ENCODE peak calls at places on chromosomes 1 and 21, in six cellular contexts. One of them, this sample, is unnamed.

GRCh38 chr1:1128454-1129139 is 12.7 kb upstream of the C1orf159 start:
- DNase-seq in stomach: peak; percentile 82
- DNase-seq in endothelial cell: no peak
- DNase-seq in fibroblast of mammary gland: no peak
- DNase-seq in glutamatergic neuron: no peak
- DNase-seq in Calu3: peak; percentile 30
- DNase-seq in this sample: no peak

GRCh38 chr21:21045538-21045937 is 47.3 kb downstream of the NCAM2 start:
- DNase-seq in endothelial cell: no peak
- DNase-seq in stomach: no peak
- DNase-seq in Calu3: no peak
- DNase-seq in fibroblast of mammary gland: peak; percentile 42
- DNase-seq in glutamatergic neuron: no peak
- DNase-seq in this sample: no peak

GRCh38 chr1:156813750-156814570 is 2.7 kb downstream of the SH2D2A start:
- DNase-seq in endothelial cell: peak; percentile 64
- DNase-seq in stomach: peak; percentile 72
- DNase-seq in glutamatergic neuron: peak; percentile 70
- DNase-seq in fibroblast of mammary gland: peak; percentile 39
- DNase-seq in Calu3: peak; percentile 60
- DNase-seq in this sample: peak; percentile 85

GRCh38 chr1:159821171-159821867 is 5.4 kb upstream of the SLAMF8 start:
- DNase-seq in endothelial cell: peak; percentile 72
- DNase-seq in stomach: no peak
- DNase-seq in fibroblast of mammary gland: no peak
- DNase-seq in glutamatergic neuron: peak; percentile 78
- DNase-seq in Calu3: no peak
- DNase-seq in this sample: no peak

GRCh38 chr1:156391145-156391677 is 22.2 kb downstream of the RHBG start:
- DNase-seq in stomach: no peak
- DNase-seq in glutamatergic neuron: no peak
- DNase-seq in Calu3: no peak
- DNase-seq in fibroblast of mammary gland: no peak
- DNase-seq in endothelial cell: no peak
- DNase-seq in this sample: no peak

GRCh38 chr1:223695014-223695413 is 17.3 kb upstream of the CAPN2 start:
- DNase-seq in fibroblast of mammary gland: no peak
- DNase-seq in endothelial cell: no peak
- DNase-seq in glutamatergic neuron: no peak
- DNase-seq in Calu3: no peak
- DNase-seq in stomach: no peak
- DNase-seq in this sample: no peak

GRCh38 chr1:29282924-29283803 is 46.8 kb downstream of the PTPRU start:
- DNase-seq in stomach: no peak
- DNase-seq in endothelial cell: peak; percentile 86
- DNase-seq in fibroblast of mammary gland: peak; percentile 45
- DNase-seq in glutamatergic neuron: peak; percentile 46
- DNase-seq in Calu3: peak; percentile 18
- DNase-seq in this sample: peak; percentile 33

GRCh38 chr1:110370827-110371226 is 20.0 kb downstream of the SLC16A4 start:
- DNase-seq in stomach: no peak
- DNase-seq in fibroblast of mammary gland: peak; percentile 77
- DNase-seq in glutamatergic neuron: no peak
- DNase-seq in Calu3: no peak
- DNase-seq in endothelial cell: no peak
- DNase-seq in this sample: no peak

GRCh38 chr21:46150073-46150472 is 5.3 kb downstream of the FTCD start:
- DNase-seq in endothelial cell: no peak
- DNase-seq in stomach: no peak
- DNase-seq in fibroblast of mammary gland: no peak
- DNase-seq in glutamatergic neuron: peak; percentile 29
- DNase-seq in Calu3: no peak
- DNase-seq in this sample: no peak

GRCh38 chr1:48870596-48870995 is 93.9 kb upstream of the BEND5 start:
- DNase-seq in fibroblast of mammary gland: peak; percentile 44
- DNase-seq in stomach: no peak
- DNase-seq in Calu3: peak; percentile 32
- DNase-seq in endothelial cell: no peak
- DNase-seq in glutamatergic neuron: no peak
- DNase-seq in this sample: peak; percentile 47

GRCh38 chr1:241654019-241654418 is 1.9 kb downstream of the WDR64 start:
- DNase-seq in endothelial cell: no peak
- DNase-seq in Calu3: no peak
- DNase-seq in fibroblast of mammary gland: peak; percentile 24
- DNase-seq in stomach: no peak
- DNase-seq in glutamatergic neuron: no peak
- DNase-seq in this sample: no peak

GRCh38 chr1:93908394-93909145 is 660 bp downstream of the GCLM start:
- DNase-seq in fibroblast of mammary gland: no peak
- DNase-seq in endothelial cell: peak; percentile 22
- DNase-seq in stomach: peak; percentile 54
- DNase-seq in Calu3: peak; percentile 21
- DNase-seq in glutamatergic neuron: peak; percentile 32
- DNase-seq in this sample: peak; percentile 65

GRCh38 chr1:186541003-186541402 is 80.1 kb upstream of the PDC start:
- DNase-seq in glutamatergic neuron: no peak
- DNase-seq in stomach: no peak
- DNase-seq in endothelial cell: no peak
- DNase-seq in fibroblast of mammary gland: no peak
- DNase-seq in Calu3: no peak
- DNase-seq in this sample: no peak

GRCh38 chr21:15141236-15141970 is 76.6 kb upstream of the NRIP1 start:
- DNase-seq in glutamatergic neuron: no peak
- DNase-seq in Calu3: peak; percentile 79
- DNase-seq in endothelial cell: no peak
- DNase-seq in fibroblast of mammary gland: no peak
- DNase-seq in stomach: peak; percentile 88
- DNase-seq in this sample: no peak

GRCh38 chr1:15188678-15189077 is 35.1 kb downstream of the TMEM51 start:
- DNase-seq in stomach: no peak
- DNase-seq in endothelial cell: no peak
- DNase-seq in Calu3: no peak
- DNase-seq in glutamatergic neuron: no peak
- DNase-seq in fibroblast of mammary gland: no peak
- DNase-seq in this sample: no peak

GRCh38 chr1:175735144-175735543 is 8.3 kb downstream of the TNR start:
- DNase-seq in Calu3: no peak
- DNase-seq in glutamatergic neuron: no peak
- DNase-seq in stomach: no peak
- DNase-seq in fibroblast of mammary gland: no peak
- DNase-seq in endothelial cell: no peak
- DNase-seq in this sample: no peak

GRCh38 chr1:109819365-109819764 is 55.6 kb upstream of the EPS8L3 start:
- DNase-seq in glutamatergic neuron: no peak
- DNase-seq in stomach: no peak
- DNase-seq in fibroblast of mammary gland: no peak
- DNase-seq in endothelial cell: no peak
- DNase-seq in Calu3: no peak
- DNase-seq in this sample: no peak

GRCh38 chr1:25088180-25088701 is 144.1 kb downstream of the SYF2 start:
- DNase-seq in endothelial cell: no peak
- DNase-seq in glutamatergic neuron: no peak
- DNase-seq in fibroblast of mammary gland: no peak
- DNase-seq in Calu3: no peak
- DNase-seq in stomach: no peak
- DNase-seq in this sample: no peak

GRCh38 chr1:51622455-51622913 is 5.6 kb downstream of the OSBPL9 start:
- DNase-seq in fibroblast of mammary gland: peak; percentile 88
- DNase-seq in glutamatergic neuron: no peak
- DNase-seq in stomach: peak; percentile 35
- DNase-seq in Calu3: peak; percentile 69
- DNase-seq in endothelial cell: no peak
- DNase-seq in this sample: peak; percentile 42

GRCh38 chr1:63063367-63063766 is 259.0 kb upstream of the FOXD3 start:
- DNase-seq in endothelial cell: peak; percentile 17
- DNase-seq in fibroblast of mammary gland: no peak
- DNase-seq in stomach: no peak
- DNase-seq in glutamatergic neuron: no peak
- DNase-seq in Calu3: peak; percentile 14
- DNase-seq in this sample: peak; percentile 9

GRCh38 chr1:152398812-152399698 is 15.0 kb downstream of the CRNN start:
- DNase-seq in stomach: no peak
- DNase-seq in endothelial cell: peak; percentile 38
- DNase-seq in glutamatergic neuron: no peak
- DNase-seq in fibroblast of mammary gland: peak; percentile 10
- DNase-seq in Calu3: peak; percentile 58
- DNase-seq in this sample: peak; percentile 31

GRCh38 chr21:14243877-14244276 is 27.9 kb downstream of the RBM11 start:
- DNase-seq in stomach: no peak
- DNase-seq in glutamatergic neuron: no peak
- DNase-seq in fibroblast of mammary gland: no peak
- DNase-seq in endothelial cell: no peak
- DNase-seq in Calu3: no peak
- DNase-seq in this sample: no peak

GRCh38 chr1:33131191-33131590 is 50.2 kb downstream of the AZIN2 start:
- DNase-seq in Calu3: no peak
- DNase-seq in stomach: no peak
- DNase-seq in glutamatergic neuron: no peak
- DNase-seq in fibroblast of mammary gland: no peak
- DNase-seq in endothelial cell: no peak
- DNase-seq in this sample: no peak

GRCh38 chr1:228190182-228190581 is 17.7 kb upstream of the OBSCN start:
- DNase-seq in endothelial cell: no peak
- DNase-seq in glutamatergic neuron: no peak
- DNase-seq in stomach: no peak
- DNase-seq in fibroblast of mammary gland: no peak
- DNase-seq in Calu3: no peak
- DNase-seq in this sample: no peak

GRCh38 chr1:13766906-13767564 is 67.0 kb downstream of the PRDM2 start:
- DNase-seq in endothelial cell: no peak
- DNase-seq in fibroblast of mammary gland: peak; percentile 84
- DNase-seq in glutamatergic neuron: no peak
- DNase-seq in stomach: no peak
- DNase-seq in Calu3: no peak
- DNase-seq in this sample: no peak

GRCh38 chr1:170664283-170664827 is 424 bp downstream of the PRRX1 start:
- DNase-seq in fibroblast of mammary gland: no peak
- DNase-seq in endothelial cell: no peak
- DNase-seq in stomach: no peak
- DNase-seq in Calu3: peak; percentile 56
- DNase-seq in glutamatergic neuron: peak; percentile 39
- DNase-seq in this sample: no peak
- TF ChIP-seq CTCF in fibroblast of mammary gland: no peak
- TF ChIP-seq CTCF in endothelial cell: no peak
- TF ChIP-seq CTCF in stomach: no peak
- TF ChIP-seq CTCF in Calu3: no peak
- TF ChIP-seq CTCF in glutamatergic neuron: no peak
- TF ChIP-seq CTCF in this sample: no peak

GRCh38 chr1:45065083-45065482 is 53.0 kb downstream of the UROD start:
- DNase-seq in Calu3: no peak
- DNase-seq in fibroblast of mammary gland: no peak
- DNase-seq in endothelial cell: no peak
- DNase-seq in glutamatergic neuron: no peak
- DNase-seq in stomach: no peak
- DNase-seq in this sample: no peak
- TF ChIP-seq CTCF in Calu3: no peak
- TF ChIP-seq CTCF in fibroblast of mammary gland: no peak
- TF ChIP-seq CTCF in endothelial cell: no peak
- TF ChIP-seq CTCF in glutamatergic neuron: no peak
- TF ChIP-seq CTCF in stomach: no peak
- TF ChIP-seq CTCF in this sample: no peak

DNA sequence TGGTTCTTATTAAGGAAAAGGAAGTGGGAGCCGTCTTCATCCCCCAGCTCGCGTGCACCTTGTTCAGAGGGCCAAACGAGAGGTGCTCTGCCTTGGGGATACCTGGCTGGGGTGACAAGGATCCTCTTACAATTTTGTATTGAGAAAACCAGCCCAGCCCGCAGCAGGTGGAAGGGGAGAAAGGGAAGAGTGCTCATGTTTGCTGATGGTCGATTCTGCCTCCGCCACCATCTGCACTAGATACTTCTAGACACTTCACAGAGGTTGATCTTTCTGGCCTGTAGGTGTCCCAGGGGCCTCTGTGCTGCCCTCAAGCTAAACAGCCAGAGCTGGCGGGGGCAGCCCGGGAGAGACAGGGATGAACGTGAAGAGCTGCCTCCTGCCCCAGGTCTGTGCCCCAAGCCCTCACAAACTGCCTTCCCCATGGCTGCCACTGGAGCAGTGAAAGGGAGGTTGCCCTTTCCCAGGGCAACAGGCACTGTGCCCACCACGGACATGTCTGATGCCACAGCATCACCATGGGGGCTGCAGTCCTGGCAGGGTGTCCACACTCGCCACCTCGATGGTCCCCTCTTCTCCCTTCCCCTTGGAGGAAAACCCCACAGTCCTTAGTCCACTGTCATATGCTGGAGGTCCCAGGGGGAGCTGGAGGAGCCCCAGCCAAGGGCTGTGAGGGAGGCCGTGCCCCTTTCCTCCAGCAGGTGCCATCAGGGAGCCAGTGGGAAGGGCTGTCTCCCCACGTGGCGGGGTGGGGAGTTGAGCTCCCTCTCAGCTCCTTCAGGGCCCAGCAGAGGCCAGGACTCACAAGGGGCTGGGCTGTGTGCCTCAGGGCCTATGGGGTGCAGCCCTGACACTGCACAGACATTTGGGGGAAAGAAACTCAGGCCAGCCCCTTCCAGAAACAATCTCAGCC is 8.1 kb downstream of the ADPRS start:
- DNase-seq in Calu3: peak; percentile 37
- DNase-seq in glutamatergic neuron: peak; percentile 55
- DNase-seq in fibroblast of mammary gland: peak; percentile 13
- DNase-seq in stomach: no peak
- DNase-seq in endothelial cell: no peak
- DNase-seq in this sample: peak; percentile 32
- TF ChIP-seq CTCF in Calu3: no peak
- TF ChIP-seq CTCF in glutamatergic neuron: peak; percentile 18
- TF ChIP-seq CTCF in fibroblast of mammary gland: no peak
- TF ChIP-seq CTCF in stomach: no peak
- TF ChIP-seq CTCF in endothelial cell: no peak
- TF ChIP-seq CTCF in this sample: no peak

DNA sequence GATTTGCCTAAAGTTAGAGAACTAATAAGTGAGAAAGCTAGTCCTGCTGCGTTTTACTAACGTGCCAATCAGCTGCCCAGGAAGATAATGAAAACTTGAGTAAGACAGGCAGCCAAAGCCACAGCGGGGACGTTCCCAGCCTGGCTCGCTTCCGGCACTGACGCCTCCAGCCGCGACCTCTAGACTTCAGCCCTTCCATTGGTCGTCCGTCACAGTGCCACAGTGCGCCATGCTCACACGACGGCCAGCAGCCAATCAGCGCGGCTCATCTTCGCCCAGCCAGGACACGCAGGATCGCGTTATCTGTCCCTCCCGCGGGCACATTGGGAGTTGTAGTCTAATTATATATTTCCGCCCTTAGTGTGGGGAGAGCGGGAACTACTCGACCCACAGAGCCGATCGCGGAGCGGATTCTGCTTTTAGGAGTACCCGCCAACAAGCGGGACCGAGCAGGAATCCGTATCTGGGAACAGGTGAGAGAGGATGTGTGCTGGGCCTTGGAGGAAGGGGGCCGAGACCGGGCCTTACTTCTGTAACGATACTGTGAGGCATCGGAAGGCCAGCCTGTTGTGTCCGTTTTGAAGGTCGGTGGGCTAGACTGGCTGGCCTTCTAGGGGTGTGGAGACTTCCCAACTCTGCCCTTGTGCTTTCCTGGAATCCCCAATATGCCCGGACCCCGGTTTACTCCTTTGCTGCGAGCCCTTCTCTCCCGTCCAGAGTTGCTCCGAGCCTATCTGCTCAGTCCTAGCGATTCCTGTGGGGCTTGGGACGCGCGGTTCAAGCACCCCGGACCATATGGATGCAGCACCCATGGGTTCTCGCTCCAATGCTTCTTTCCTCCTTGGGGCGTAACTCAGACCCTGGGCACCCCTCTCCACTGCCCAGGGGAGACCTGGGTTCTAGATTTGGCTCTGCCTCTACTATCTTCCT is at the start of gene FDPS:
- DNase-seq in glutamatergic neuron: peak; percentile 93
- DNase-seq in stomach: peak; percentile 99
- DNase-seq in endothelial cell: peak; percentile 91
- DNase-seq in Calu3: peak; percentile 98
- DNase-seq in fibroblast of mammary gland: peak; percentile 99
- DNase-seq in this sample: peak; percentile 99
- TF ChIP-seq CTCF in glutamatergic neuron: peak; percentile 11
- TF ChIP-seq CTCF in stomach: no peak
- TF ChIP-seq CTCF in endothelial cell: no peak
- TF ChIP-seq CTCF in Calu3: no peak
- TF ChIP-seq CTCF in fibroblast of mammary gland: no peak
- TF ChIP-seq CTCF in this sample: no peak

This sample was measured in activated CD8-positive, alpha-beta T cell treated with anti-CD3 and anti-CD28 coated beads for 36 hours.